ENCODE peak calls at places on chromosomes 12 and 14, in five cellular contexts. V, M, A, E and Y are unnamed samples.

GRCh38 chr12:104591272-104591940 is 134.7 kb downstream of the CHST11 start:
- DNase-seq in V (no peak), M (no peak), A (no peak), E (no peak), Y (no peak)

GRCh38 chr14:68487805-68488590 is 304.9 kb downstream of the ZFP36L1 start:
- DNase-seq in V (no peak), M (no peak), A (no peak), E (no peak), Y (no peak)

GRCh38 chr12:102874819-102875218 is 42.2 kb downstream of the PAH start:
- DNase-seq in V (no peak), M (no peak), A (no peak), E (no peak), Y (no peak)

GRCh38 chr12:40248585-40249297 is 23.9 kb downstream of the LRRK2 start:
- DNase-seq in V (no peak), M (no peak), A (no peak), E (no peak), Y (no peak)

GRCh38 chr14:73180385-73180805 is 44.1 kb downstream of the PSEN1 start:
- DNase-seq in V (no peak), M (no peak), A (no peak), E (no peak), Y (peak; percentile 27)

GRCh38 chr12:121678305-121678704 is 8.9 kb upstream of the MORN3 start:
- DNase-seq in V (no peak), M (no peak), A (no peak), E (no peak), Y (no peak)

GRCh38 chr14:99819514-99819913 is 26.3 kb downstream of the EML1 start:
- DNase-seq in V (no peak), M (no peak), A (no peak), E (no peak), Y (no peak)

GRCh38 chr12:40820794-40821484 is 128.7 kb downstream of the CNTN1 start:
- DNase-seq in V (no peak), M (no peak), A (no peak), E (no peak), Y (no peak)

GRCh38 chr14:29927596-29928341 is at the start of gene PRKD1:
- DNase-seq in V (peak; percentile 43), M (peak; percentile 21), A (peak; percentile 83), E (peak; percentile 71), Y (peak; percentile 28)

GRCh38 chr14:21072781-21073339 is 2.8 kb downstream of the ARHGEF40 start:
- DNase-seq in V (no peak), M (no peak), A (no peak), E (no peak), Y (no peak)

GRCh38 chr12:116910645-116911449 is at the start of gene FBXW8:
- DNase-seq in V (peak; percentile 70), M (peak; percentile 73), A (peak; percentile 96), E (peak; percentile 92), Y (peak; percentile 61)

GRCh38 chr14:55707365-55707804 is 127.4 kb downstream of the KTN1 start:
- DNase-seq in V (no peak), M (no peak), A (no peak), E (no peak), Y (peak; percentile 31)

GRCh38 chr14:72943876-72944430 is 17.7 kb downstream of the DCAF4 start:
- DNase-seq in V (no peak), M (no peak), A (no peak), E (no peak), Y (no peak)

GRCh38 chr12:96907681-96908163 is 665 bp downstream of the NEDD1 start:
- DNase-seq in V (peak; percentile 9), M (no peak), A (peak; percentile 42), E (peak; percentile 19), Y (peak; percentile 15)

GRCh38 chr12:54692353-54692752 is 44.2 kb upstream of the DCD start:
- DNase-seq in V (no peak), M (no peak), A (no peak), E (no peak), Y (no peak)

GRCh38 chr14:32200368-32201195 is 1.3 kb upstream of the RNU6-7 start:
- DNase-seq in V (no peak), M (no peak), A (no peak), E (no peak), Y (no peak)

GRCh38 chr14:96198430-96199133 is 6.1 kb upstream of the BDKRB2 start:
- DNase-seq in V (no peak), M (no peak), A (no peak), E (no peak), Y (no peak)

GRCh38 chr12:122403831-122404230 is 18.6 kb downstream of the CLIP1 start:
- DNase-seq in V (no peak), M (no peak), A (no peak), E (no peak), Y (no peak)

GRCh38 chr12:113049976-113050742 is 6.4 kb upstream of the DTX1 start:
- DNase-seq in V (no peak), M (no peak), A (peak; percentile 70), E (no peak), Y (peak; percentile 29)

GRCh38 chr12:117207675-117208074 is 17.4 kb upstream of the FBXO21 start:
- DNase-seq in V (no peak), M (no peak), A (no peak), E (no peak), Y (no peak)

GRCh38 chr14:77603654-77604270 is 12.7 kb downstream of the SPTLC2 start:
- DNase-seq in V (no peak), M (no peak), A (peak; percentile 78), E (peak; percentile 37), Y (peak; percentile 24)

GRCh38 chr12:87848248-87848868 is 180.8 kb downstream of the C12orf50 start:
- DNase-seq in V (no peak), M (no peak), A (peak; percentile 31), E (peak; percentile 25), Y (peak; percentile 25)

GRCh38 chr12:21819678-21820077 is 45.2 kb upstream of the KCNJ8 start:
- DNase-seq in V (no peak), M (no peak), A (no peak), E (no peak), Y (no peak)

GRCh38 chr12:116672842-116673516 is 64.9 kb downstream of the SPRING1 start:
- DNase-seq in V (no peak), M (no peak), A (no peak), E (no peak), Y (no peak)

GRCh38 chr12:89476889-89477288 is 47.7 kb downstream of the GALNT4 start:
- DNase-seq in V (no peak), M (no peak), A (no peak), E (no peak), Y (no peak)

GRCh38 chr14:41285193-41285748 is 321.4 kb upstream of the LRFN5 start:
- DNase-seq in V (no peak), M (no peak), A (no peak), E (no peak), Y (peak; percentile 40)

GRCh38 chr12:53645191-53645590 is 19.0 kb upstream of the ATF7 start:
- DNase-seq in V (no peak), M (no peak), A (no peak), E (no peak), Y (no peak)

GRCh38 chr14:76413962-76414665 is 38.2 kb downstream of the ESRRB start:
- DNase-seq in V (no peak), M (no peak), A (peak; percentile 45), E (no peak), Y (no peak)

GRCh38 chr14:100667706-100668105 is 59.0 kb upstream of the DLK1 start:
- DNase-seq in V (no peak), M (no peak), A (no peak), E (no peak), Y (no peak)

GRCh38 chr12:28024231-28024995 is 51.9 kb upstream of the PTHLH start:
- DNase-seq in V (no peak), M (no peak), A (no peak), E (no peak), Y (no peak)

GRCh38 chr12:14393736-14394135 is 28.3 kb downstream of the ATF7IP start:
- DNase-seq in V (no peak), M (no peak), A (no peak), E (no peak), Y (no peak)
- TF ChIP-seq TAF1 in V (no peak), M (no peak), A (no peak), E (no peak), Y (no peak)

DNA sequence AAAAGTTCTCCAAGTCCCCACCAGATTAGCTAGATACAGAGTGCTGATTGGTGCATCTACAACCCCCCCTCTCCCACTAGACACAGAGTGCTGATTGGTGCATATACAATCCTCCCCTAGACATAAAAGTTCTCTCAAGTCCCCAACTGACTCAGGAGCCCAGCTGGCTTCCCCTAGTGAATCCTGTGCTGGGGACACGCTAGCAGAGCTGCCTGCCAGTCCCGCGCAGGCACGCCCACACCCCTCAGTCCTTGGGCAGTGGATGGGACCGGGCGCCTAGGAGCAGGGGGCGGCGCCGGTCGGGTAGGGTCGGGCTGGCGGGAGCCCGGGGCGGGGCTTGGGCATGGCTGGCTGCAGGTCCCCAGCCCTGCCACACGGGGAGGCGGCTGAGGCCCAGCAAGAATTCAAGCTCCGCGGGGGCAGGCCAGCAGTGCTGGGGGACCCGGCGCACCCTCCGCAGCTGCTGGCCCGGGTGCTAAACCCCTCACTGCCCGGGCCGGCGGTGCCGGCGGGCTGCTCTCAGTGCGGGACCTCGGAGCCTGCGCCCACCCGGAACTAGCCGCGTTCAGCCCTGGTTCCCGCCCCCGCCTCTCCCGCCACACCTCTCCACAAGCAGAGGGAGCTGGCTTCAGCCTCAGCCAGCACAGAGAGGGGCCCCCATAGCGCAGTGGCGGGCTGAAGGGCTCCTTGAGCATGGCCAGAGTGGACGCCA is 64.3 kb upstream of the DDHD1 start:
- DNase-seq in V (peak; percentile 56), M (peak; percentile 66), A (peak; percentile 87), E (peak; percentile 73), Y (peak; percentile 70)
- TF ChIP-seq TAF1 in V (no peak), M (no peak), A (no peak), E (no peak), Y (peak; percentile 50)

GRCh38 chr14:74804219-74804825 is 41.2 kb downstream of the YLPM1 start:
- DNase-seq in V (peak; percentile 6), M (no peak), A (peak; percentile 44), E (peak; percentile 19), Y (peak; percentile 26)
- TF ChIP-seq TAF1 in V (no peak), M (no peak), A (no peak), E (no peak), Y (no peak)

DNA sequence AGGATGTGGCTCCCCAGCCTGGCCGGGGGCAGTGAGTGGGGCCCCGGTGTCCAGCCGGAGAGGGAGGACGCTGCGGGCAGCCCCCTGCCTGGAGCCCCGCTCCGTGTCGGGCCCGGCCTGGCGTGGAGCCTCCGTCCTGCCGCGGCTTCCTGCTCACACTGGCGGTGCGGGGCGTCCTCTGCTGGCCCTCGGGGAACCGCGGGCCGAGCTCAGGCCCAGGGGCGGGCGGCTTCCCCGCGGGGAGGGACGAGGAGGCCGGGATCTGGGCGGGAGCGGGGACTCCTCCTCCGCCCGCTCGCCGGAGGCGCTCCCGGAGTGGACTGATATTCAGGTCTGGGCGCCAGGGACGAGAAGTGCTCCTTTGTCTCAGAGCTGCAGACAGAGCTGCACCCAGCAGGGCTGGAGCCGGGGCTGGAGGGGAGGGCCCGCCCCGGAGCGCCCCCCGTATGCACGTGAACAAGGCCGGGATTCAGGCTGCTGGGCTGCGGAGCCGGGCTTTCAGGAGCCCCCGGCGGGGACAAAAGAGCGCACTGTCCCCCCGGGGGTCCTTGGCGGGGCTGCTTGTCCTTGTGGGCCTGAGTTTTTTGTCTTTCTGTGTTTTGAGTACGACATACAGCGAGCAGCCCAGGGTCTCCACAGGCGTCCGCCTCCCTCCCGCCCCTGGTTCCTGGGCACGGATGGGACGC is 2.3 kb downstream of the MMP17 start:
- DNase-seq in V (no peak), M (peak; percentile 50), A (peak; percentile 87), E (peak; percentile 83), Y (peak; percentile 43)
- TF ChIP-seq TAF1 in V (no peak), M (no peak), A (peak; percentile 66), E (no peak), Y (no peak)

GRCh38 chr14:54138024-54138353 is 181.4 kb upstream of the BMP4 start:
- DNase-seq in V (no peak), M (no peak), A (no peak), E (no peak), Y (peak; percentile 66)
- TF ChIP-seq TAF1 in V (no peak), M (no peak), A (no peak), E (no peak), Y (no peak)